ENCODE peak calls at places on chromosomes 2 and 18, in four cellular contexts. One of them, this sample, is unnamed.

GRCh38 chr18:43160509-43160908 is 45.0 kb upstream of the RIT2 start:
- DNase-seq in KBM-7: no peak
- DNase-seq in immature natural killer cell: no peak
- DNase-seq in neural crest cell: no peak
- DNase-seq in this sample: no peak

GRCh38 chr2:79627237-79627636 is 114.4 kb downstream of the CTNNA2 start:
- DNase-seq in KBM-7: peak
- DNase-seq in immature natural killer cell: no peak
- DNase-seq in neural crest cell: no peak
- DNase-seq in this sample: no peak

GRCh38 chr2:72965770-72966430 is 48.6 kb downstream of the EMX1 start:
- DNase-seq in KBM-7: no peak
- DNase-seq in immature natural killer cell: no peak
- DNase-seq in neural crest cell: no peak
- DNase-seq in this sample: no peak

GRCh38 chr2:18425186-18425585 is 135.3 kb downstream of the RDH14 start:
- DNase-seq in KBM-7: no peak
- DNase-seq in immature natural killer cell: no peak
- DNase-seq in neural crest cell: no peak
- DNase-seq in this sample: no peak

GRCh38 chr2:241123816-241124536 is 21.9 kb upstream of the MTERF4 start:
- DNase-seq in KBM-7: no peak
- DNase-seq in immature natural killer cell: no peak
- DNase-seq in neural crest cell: no peak
- DNase-seq in this sample: no peak

GRCh38 chr2:68217729-68218128 is 34.6 kb downstream of the PPP3R1 start:
- DNase-seq in KBM-7: no peak
- DNase-seq in immature natural killer cell: no peak
- DNase-seq in neural crest cell: no peak
- DNase-seq in this sample: no peak

GRCh38 chr2:120613742-120614481 is 121.8 kb upstream of the GLI2 start:
- DNase-seq in KBM-7: no peak
- DNase-seq in immature natural killer cell: no peak
- DNase-seq in neural crest cell: no peak
- DNase-seq in this sample: no peak

GRCh38 chr2:131641414-131642206 is 113.9 kb downstream of the CCDC74A start:
- DNase-seq in KBM-7: peak
- DNase-seq in immature natural killer cell: no peak
- DNase-seq in neural crest cell: no peak
- DNase-seq in this sample: no peak

GRCh38 chr2:105327690-105328089 is 1.8 kb downstream of the TGFBRAP1 start:
- DNase-seq in KBM-7: no peak
- DNase-seq in immature natural killer cell: no peak
- DNase-seq in neural crest cell: no peak
- DNase-seq in this sample: no peak